ENCODE peak calls at places on chromosomes 6 and 20, in seven cellular contexts. F is fibroblast of the aortic adventitia, P is WTC11, A is fibroblast of mammary gland, L is dorsolateral prefrontal cortex, O is endothelial cell, J is foreskin fibroblast. E is an unnamed sample.

GRCh38 chr6:155813548-155813947 is 357.9 kb upstream of the NOX3 start:
- DNase-seq in F (no peak), P (no peak), A (no peak), L (no peak), O (no peak), J (no peak), E (no peak)

GRCh38 chr6:159451051-159451450 is 242.0 kb downstream of the SOD2 start:
- DNase-seq in F (peak; percentile 7), P (no peak), A (peak; percentile 61), L (no peak), O (no peak), J (peak; percentile 45), E (no peak)

GRCh38 chr20:12113468-12114371 is 196.0 kb downstream of the BTBD3 start:
- DNase-seq in F (peak; percentile 84), P (no peak), A (peak; percentile 79), L (peak; percentile 31), O (no peak), J (peak; percentile 6), E (no peak)

GRCh38 chr20:17569616-17570346 is at the start of gene DSTN:
- DNase-seq in F (peak; percentile 89), P (peak; percentile 97), A (peak; percentile 90), L (peak; percentile 78), O (peak; percentile 94), J (peak; percentile 94), E (peak; percentile 90)

GRCh38 chr6:71206086-71206485 is 82.5 kb upstream of the OGFRL1 start:
- DNase-seq in F (no peak), P (no peak), A (no peak), L (no peak), O (no peak), J (no peak), E (no peak)

GRCh38 chr6:146827216-146827928 is 228.6 kb downstream of the ADGB start:
- DNase-seq in F (no peak), P (no peak), A (no peak), L (no peak), O (no peak), J (no peak), E (no peak)

GRCh38 chr6:6685249-6685667 is 96.7 kb downstream of the LY86 start:
- DNase-seq in F (peak; percentile 30), P (no peak), A (peak; percentile 25), L (no peak), O (no peak), J (no peak), E (no peak)

GRCh38 chr20:37590938-37591490 is 63.3 kb upstream of the BLCAP start:
- DNase-seq in F (no peak), P (no peak), A (no peak), L (no peak), O (no peak), J (no peak), E (no peak)

GRCh38 chr6:87136963-87137362 is 18.4 kb upstream of the ZNF292 start:
- DNase-seq in F (no peak), P (no peak), A (no peak), L (no peak), O (no peak), J (no peak), E (no peak)

GRCh38 chr6:54624779-54625178 is 221.8 kb upstream of the FAM83B start:
- DNase-seq in F (peak; percentile 26), P (no peak), A (peak; percentile 31), L (no peak), O (no peak), J (no peak), E (no peak)

GRCh38 chr6:44497807-44498206 is 110.3 kb downstream of the CDC5L start:
- DNase-seq in F (no peak), P (no peak), A (no peak), L (no peak), O (no peak), J (no peak), E (no peak)

GRCh38 chr20:10632681-10633509 is 40.9 kb downstream of the JAG1 start:
- DNase-seq in F (no peak), P (no peak), A (no peak), L (no peak), O (no peak), J (no peak), E (no peak)

GRCh38 chr20:17728074-17728473 is 28.3 kb downstream of the BANF2 start:
- DNase-seq in F (no peak), P (no peak), A (no peak), L (no peak), O (no peak), J (no peak), E (no peak)

GRCh38 chr6:3324262-3324942 is 65.7 kb downstream of the PSMG4 start:
- DNase-seq in F (peak; percentile 94), P (no peak), A (peak; percentile 95), L (peak; percentile 66), O (peak; percentile 23), J (peak; percentile 25), E (no peak)

GRCh38 chr6:166456360-166457156 is 73.8 kb upstream of the MPC1 start:
- DNase-seq in F (peak; percentile 59), P (no peak), A (peak; percentile 18), L (peak; percentile 25), O (no peak), J (no peak), E (no peak)

GRCh38 chr6:139164001-139164400 is 29.1 kb downstream of the HECA start:
- DNase-seq in F (no peak), P (peak; percentile 30), A (no peak), L (no peak), O (no peak), J (no peak), E (no peak)

GRCh38 chr6:41247288-41247865 is 19.2 kb downstream of the TREML4 start:
- DNase-seq in F (no peak), P (no peak), A (no peak), L (no peak), O (no peak), J (no peak), E (no peak)

DNA sequence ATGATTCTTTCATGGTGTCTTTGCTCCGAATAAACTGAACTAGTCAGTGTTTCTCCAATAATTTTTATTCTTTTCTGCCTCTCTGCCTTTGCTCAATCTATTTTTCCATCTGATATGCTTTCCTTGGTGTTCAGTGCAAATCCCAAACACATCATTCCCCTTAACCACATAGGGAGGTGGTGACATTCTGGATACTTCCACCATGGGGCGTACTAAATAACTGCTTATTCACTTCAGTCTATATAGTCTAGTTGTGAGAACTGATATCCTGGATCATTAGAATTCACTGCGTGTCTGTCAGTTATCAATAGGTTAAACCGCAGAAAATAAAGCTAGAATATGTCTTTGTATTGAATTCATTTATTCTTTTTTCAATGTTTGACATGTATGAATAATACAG is 83.1 kb downstream of the KCNQ5 start:
- DNase-seq in F (peak; percentile 7), P (no peak), A (peak; percentile 5), L (no peak), O (no peak), J (no peak), E (no peak)
- TF ChIP-seq CTCF in F (no peak), P (no peak), A (peak; percentile 12), L (no peak), O (no peak), J (no peak), E (no peak)

GRCh38 chr6:105001906-105002305 is 45.0 kb downstream of the LIN28B start:
- DNase-seq in F (no peak), P (no peak), A (no peak), L (no peak), O (no peak), J (no peak), E (no peak)

GRCh38 chr6:105005446-105005845 is 48.5 kb downstream of the LIN28B start:
- DNase-seq in F (no peak), P (no peak), A (no peak), L (no peak), O (no peak), J (no peak), E (no peak)

GRCh38 chr6:104995989-104996617 is 39.2 kb downstream of the LIN28B start:
- DNase-seq in F (peak; percentile 53), P (no peak), A (peak; percentile 37), L (no peak), O (no peak), J (peak; percentile 21), E (no peak)

DNA sequence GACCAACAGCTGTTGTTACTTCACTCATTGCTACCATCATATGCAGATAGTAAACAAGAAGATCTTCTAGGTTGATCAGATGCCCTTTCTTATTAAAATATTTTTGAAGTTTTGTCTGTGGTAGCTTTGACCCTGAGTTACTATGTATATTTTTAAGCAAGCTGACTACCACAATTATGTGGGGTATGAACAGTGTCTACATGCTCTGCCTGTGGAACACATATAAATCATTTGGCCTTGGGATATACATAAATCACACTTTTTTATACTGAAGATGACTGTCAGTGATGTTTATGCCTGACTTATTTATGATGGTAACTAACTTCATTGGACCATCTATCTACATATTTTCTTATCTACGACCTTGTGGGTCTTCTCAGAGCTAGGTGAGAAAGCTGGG is 44.2 kb downstream of the LIN28B start:
- DNase-seq in F (no peak), P (no peak), A (no peak), L (no peak), O (no peak), J (no peak), E (no peak)
- TF ChIP-seq CTCF in F (no peak), P (no peak), A (no peak), L (no peak), O (no peak), J (no peak), E (no peak)

DNA sequence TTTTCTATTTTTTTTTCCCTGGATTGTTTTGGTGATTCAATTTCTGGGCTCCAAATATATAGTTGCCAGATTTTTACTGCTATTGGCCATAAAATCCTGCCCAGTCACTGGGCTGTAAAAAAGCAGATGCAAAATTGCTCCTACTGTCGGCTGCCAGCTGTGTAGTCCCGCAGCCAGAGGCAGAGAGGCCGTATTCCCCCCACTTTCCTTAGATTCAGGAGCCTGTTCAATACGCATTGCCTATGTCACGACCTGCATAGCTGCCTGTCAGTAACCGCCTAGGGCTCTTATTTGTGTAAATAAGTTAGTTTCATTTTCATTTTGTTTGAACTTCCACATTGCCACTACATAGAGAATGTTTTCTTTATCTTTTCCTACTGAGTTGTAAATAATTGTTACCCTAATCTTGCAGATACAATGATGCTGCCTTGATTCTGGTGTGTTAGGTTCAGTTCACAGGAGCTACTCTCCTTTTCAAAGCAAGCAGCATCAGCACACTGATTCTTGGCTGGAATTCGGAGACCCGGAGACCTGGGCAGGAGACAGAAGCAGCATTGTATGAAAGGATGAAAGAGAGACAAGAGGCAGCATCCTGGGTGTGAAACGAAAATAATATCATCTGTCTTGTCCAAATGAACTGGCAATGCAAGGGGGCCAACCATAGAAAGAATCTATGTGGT is 46.0 kb upstream of the UST start:
- DNase-seq in F (peak; percentile 78), P (no peak), A (peak; percentile 70), L (no peak), O (no peak), J (peak; percentile 48), E (no peak)
- TF ChIP-seq CTCF in F (peak; percentile 2), P (no peak), A (no peak), L (no peak), O (no peak), J (no peak), E (no peak)

DNA sequence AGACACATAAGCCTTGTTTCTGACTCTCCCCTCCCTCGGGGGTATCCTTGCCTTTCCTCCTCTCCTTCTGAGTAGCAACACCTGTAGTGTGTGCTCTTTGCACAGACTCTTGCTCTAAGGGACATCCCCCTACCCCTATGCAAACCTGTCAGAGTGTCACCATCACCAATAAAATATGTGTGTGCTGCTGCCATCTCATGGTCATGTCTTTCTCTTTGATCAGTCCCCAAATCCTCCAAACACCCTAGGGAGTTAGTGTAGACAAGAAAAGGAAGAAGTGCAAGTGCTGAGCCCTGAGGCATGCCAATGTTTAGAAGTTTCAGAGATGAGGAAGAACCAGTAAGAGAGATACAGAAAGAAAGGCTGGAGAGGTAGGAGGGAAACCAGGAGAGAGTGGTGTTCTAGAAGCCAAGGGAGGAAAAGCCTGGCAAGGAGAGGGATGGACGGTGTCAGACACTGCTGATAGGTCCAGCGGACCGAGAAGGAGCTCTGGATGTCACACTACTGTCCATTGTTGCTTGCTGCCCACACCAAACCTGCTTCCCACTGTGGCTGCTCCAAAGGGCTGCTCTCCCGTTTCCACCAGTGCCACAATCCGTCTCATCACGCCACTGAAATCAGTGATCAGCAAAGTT is 16.4 kb downstream of the TRMT6 start:
- DNase-seq in F (no peak), P (no peak), A (peak; percentile 14), L (no peak), O (no peak), J (no peak), E (no peak)
- TF ChIP-seq CTCF in F (no peak), P (no peak), A (no peak), L (no peak), O (no peak), J (no peak), E (peak; percentile 12)

E was measured in progenitor cell of endocrine pancreas.